ENCODE peak calls at places on chromosomes 2 and 18, in four cellular contexts. One of them, this sample, is unnamed.
A peak's percentile ranks its signal among the peaks of the same experiment; 100 is the strongest.

GRCh38 chr2:128687551-128687945 is 368.9 kb upstream of the HS6ST1 start:
- DNase-seq in activated CD4-positive, alpha-beta T cell treated with anti-CD3 and anti-CD28 coated beads, Interleukin-2, amount 50 U/mL, for 24 hours: no peak
- DNase-seq in NCI-H1694 treated with DMSO at 0.1 percent for 48 hours: no peak
- DNase-seq in islet precursor cell: no peak
- DNase-seq in this sample: no peak

GRCh38 chr2:20135631-20136050 is 84.2 kb upstream of the LAPTM4A start:
- DNase-seq in islet precursor cell: peak; percentile 87
- DNase-seq in NCI-H1694 treated with DMSO at 0.1 percent for 48 hours: peak; percentile 75
- DNase-seq in activated CD4-positive, alpha-beta T cell treated with anti-CD3 and anti-CD28 coated beads, Interleukin-2, amount 50 U/mL, for 24 hours: peak; percentile 7
- DNase-seq in this sample: no peak

GRCh38 chr2:217937446-217937845 is 65.3 kb downstream of the TNS1 start:
- DNase-seq in NCI-H1694 treated with DMSO at 0.1 percent for 48 hours: no peak
- DNase-seq in activated CD4-positive, alpha-beta T cell treated with anti-CD3 and anti-CD28 coated beads, Interleukin-2, amount 50 U/mL, for 24 hours: no peak
- DNase-seq in islet precursor cell: no peak
- DNase-seq in this sample: no peak

GRCh38 chr2:45789317-45789716 is 137.8 kb downstream of the PRKCE start:
- DNase-seq in NCI-H1694 treated with DMSO at 0.1 percent for 48 hours: no peak
- DNase-seq in islet precursor cell: no peak
- DNase-seq in activated CD4-positive, alpha-beta T cell treated with anti-CD3 and anti-CD28 coated beads, Interleukin-2, amount 50 U/mL, for 24 hours: no peak
- DNase-seq in this sample: no peak

GRCh38 chr2:239307221-239307569 is 93.6 kb downstream of the HDAC4 start:
- DNase-seq in islet precursor cell: no peak
- DNase-seq in NCI-H1694 treated with DMSO at 0.1 percent for 48 hours: no peak
- DNase-seq in activated CD4-positive, alpha-beta T cell treated with anti-CD3 and anti-CD28 coated beads, Interleukin-2, amount 50 U/mL, for 24 hours: no peak
- DNase-seq in this sample: no peak

GRCh38 chr2:62198237-62198633 is 2.3 kb downstream of the B3GNT2 start:
- DNase-seq in islet precursor cell: no peak
- DNase-seq in NCI-H1694 treated with DMSO at 0.1 percent for 48 hours: no peak
- DNase-seq in activated CD4-positive, alpha-beta T cell treated with anti-CD3 and anti-CD28 coated beads, Interleukin-2, amount 50 U/mL, for 24 hours: no peak
- DNase-seq in this sample: no peak

GRCh38 chr2:57373530-57373929 is 673.1 kb upstream of the VRK2 start:
- DNase-seq in activated CD4-positive, alpha-beta T cell treated with anti-CD3 and anti-CD28 coated beads, Interleukin-2, amount 50 U/mL, for 24 hours: no peak
- DNase-seq in islet precursor cell: no peak
- DNase-seq in NCI-H1694 treated with DMSO at 0.1 percent for 48 hours: no peak
- DNase-seq in this sample: no peak

GRCh38 chr2:80489718-80490117 is 185.2 kb upstream of the LRRTM1 start:
- DNase-seq in NCI-H1694 treated with DMSO at 0.1 percent for 48 hours: no peak
- DNase-seq in activated CD4-positive, alpha-beta T cell treated with anti-CD3 and anti-CD28 coated beads, Interleukin-2, amount 50 U/mL, for 24 hours: no peak
- DNase-seq in islet precursor cell: no peak
- DNase-seq in this sample: no peak

GRCh38 chr18:49342690-49343089 is 117.8 kb downstream of the DYM start:
- DNase-seq in NCI-H1694 treated with DMSO at 0.1 percent for 48 hours: no peak
- DNase-seq in activated CD4-positive, alpha-beta T cell treated with anti-CD3 and anti-CD28 coated beads, Interleukin-2, amount 50 U/mL, for 24 hours: no peak
- DNase-seq in islet precursor cell: no peak
- DNase-seq in this sample: no peak

GRCh38 chr2:48692292-48692691 is 63.2 kb downstream of the LHCGR start:
- DNase-seq in NCI-H1694 treated with DMSO at 0.1 percent for 48 hours: no peak
- DNase-seq in activated CD4-positive, alpha-beta T cell treated with anti-CD3 and anti-CD28 coated beads, Interleukin-2, amount 50 U/mL, for 24 hours: no peak
- DNase-seq in islet precursor cell: no peak
- DNase-seq in this sample: no peak

GRCh38 chr2:238167761-238168160 is 9.0 kb downstream of the ERFE start:
- DNase-seq in activated CD4-positive, alpha-beta T cell treated with anti-CD3 and anti-CD28 coated beads, Interleukin-2, amount 50 U/mL, for 24 hours: no peak
- DNase-seq in islet precursor cell: no peak
- DNase-seq in NCI-H1694 treated with DMSO at 0.1 percent for 48 hours: no peak
- DNase-seq in this sample: no peak

GRCh38 chr2:204544961-204545860 is at the start of gene PARD3B:
- DNase-seq in activated CD4-positive, alpha-beta T cell treated with anti-CD3 and anti-CD28 coated beads, Interleukin-2, amount 50 U/mL, for 24 hours: no peak
- DNase-seq in islet precursor cell: peak; percentile 80
- DNase-seq in NCI-H1694 treated with DMSO at 0.1 percent for 48 hours: no peak
- DNase-seq in this sample: no peak

GRCh38 chr2:216205486-216205885 is 96.3 kb downstream of the XRCC5 start:
- DNase-seq in islet precursor cell: no peak
- DNase-seq in NCI-H1694 treated with DMSO at 0.1 percent for 48 hours: no peak
- DNase-seq in activated CD4-positive, alpha-beta T cell treated with anti-CD3 and anti-CD28 coated beads, Interleukin-2, amount 50 U/mL, for 24 hours: no peak
- DNase-seq in this sample: no peak